ENCODE peak calls at places on chromosomes 7 and 10, in ten cellular contexts. T is NB4, R is H1, A is erythroblast, W is thyroid gland, K is gastrocnemius medialis, D is GM12878, N is upper lobe of left lung, F is A549, Z is lower leg skin. C is an unnamed sample.

GRCh38 chr10:95268438-95268837 is 22.4 kb downstream of the PDLIM1 start:
- DNase-seq in R (no peak), D (no peak), F (no peak), N (peak; percentile 57), Z (no peak), T (no peak), A (no peak), W (peak; percentile 19), K (no peak), C (no peak)

GRCh38 chr10:34094961-34095360 is 720.1 kb downstream of the PARD3 start:
- DNase-seq in T (no peak), N (no peak), D (no peak), K (no peak), A (no peak), F (no peak), W (no peak), R (no peak), Z (no peak), C (no peak)

GRCh38 chr10:130763071-130763470 is 548.5 kb downstream of the TCERG1L start:
- DNase-seq in A (no peak), F (no peak), N (no peak), K (no peak), W (no peak), T (no peak), D (no peak), R (no peak), Z (no peak), C (no peak)

GRCh38 chr10:56604624-56605023 is 243.6 kb upstream of the ZWINT start:
- DNase-seq in A (no peak), Z (no peak), D (no peak), F (no peak), R (no peak), N (no peak), W (no peak), K (no peak), T (no peak), C (no peak)

GRCh38 chr7:76380623-76380966 is 21.8 kb upstream of the YWHAG start:
- DNase-seq in D (no peak), N (no peak), A (no peak), F (no peak), T (no peak), W (no peak), Z (no peak), R (no peak), K (no peak), C (no peak)

GRCh38 chr10:133008736-133009135 is 66.4 kb upstream of the CFAP46 start:
- DNase-seq in Z (no peak), T (no peak), A (no peak), R (no peak), K (no peak), N (no peak), D (no peak), W (no peak), F (no peak), C (no peak)

GRCh38 chr10:48649349-48649944 is 35.2 kb upstream of the WDFY4 start:
- DNase-seq in F (no peak), T (peak; percentile 44), K (no peak), A (no peak), R (no peak), Z (no peak), N (no peak), D (no peak), W (no peak), C (no peak)

GRCh38 chr10:132429281-132430230 is 32.6 kb downstream of the PWWP2B start:
- DNase-seq in F (no peak), D (no peak), Z (no peak), W (peak; percentile 81), A (no peak), R (no peak), K (no peak), N (no peak), T (no peak), C (no peak)

GRCh38 chr7:42198974-42199668 is 37.9 kb downstream of the GLI3 start:
- DNase-seq in T (no peak), K (no peak), R (no peak), D (no peak), F (no peak), W (no peak), N (no peak), A (no peak), Z (no peak), C (no peak)

GRCh38 chr10:60434418-60435046 is 44.9 kb upstream of the ANK3 start:
- DNase-seq in R (no peak), K (no peak), T (peak; percentile 51), F (peak; percentile 24), Z (peak; percentile 27), A (peak; percentile 23), D (no peak), W (peak; percentile 44), N (no peak), C (no peak)

GRCh38 chr7:41996381-41997035 is 240.5 kb downstream of the GLI3 start:
- DNase-seq in R (no peak), W (no peak), T (no peak), K (no peak), N (no peak), Z (no peak), A (no peak), D (no peak), F (no peak), C (no peak)

GRCh38 chr7:20786779-20787651 is at the start of gene SP8:
- DNase-seq in T (peak; percentile 68), R (no peak), N (no peak), Z (peak; percentile 31), W (no peak), K (no peak), F (peak; percentile 48), A (peak; percentile 85), D (no peak), C (no peak)

GRCh38 chr10:103849880-103850571 is 5.3 kb downstream of the SH3PXD2A start:
- DNase-seq in W (no peak), T (peak; percentile 76), A (no peak), F (no peak), D (no peak), N (no peak), Z (no peak), R (no peak), K (no peak), C (no peak)
- TF ChIP-seq POLR2A in W (no peak), T (no peak), A (no peak), F (no peak), D (no peak), N (no peak), Z (no peak), R (no peak), K (no peak), C (no peak)

DNA sequence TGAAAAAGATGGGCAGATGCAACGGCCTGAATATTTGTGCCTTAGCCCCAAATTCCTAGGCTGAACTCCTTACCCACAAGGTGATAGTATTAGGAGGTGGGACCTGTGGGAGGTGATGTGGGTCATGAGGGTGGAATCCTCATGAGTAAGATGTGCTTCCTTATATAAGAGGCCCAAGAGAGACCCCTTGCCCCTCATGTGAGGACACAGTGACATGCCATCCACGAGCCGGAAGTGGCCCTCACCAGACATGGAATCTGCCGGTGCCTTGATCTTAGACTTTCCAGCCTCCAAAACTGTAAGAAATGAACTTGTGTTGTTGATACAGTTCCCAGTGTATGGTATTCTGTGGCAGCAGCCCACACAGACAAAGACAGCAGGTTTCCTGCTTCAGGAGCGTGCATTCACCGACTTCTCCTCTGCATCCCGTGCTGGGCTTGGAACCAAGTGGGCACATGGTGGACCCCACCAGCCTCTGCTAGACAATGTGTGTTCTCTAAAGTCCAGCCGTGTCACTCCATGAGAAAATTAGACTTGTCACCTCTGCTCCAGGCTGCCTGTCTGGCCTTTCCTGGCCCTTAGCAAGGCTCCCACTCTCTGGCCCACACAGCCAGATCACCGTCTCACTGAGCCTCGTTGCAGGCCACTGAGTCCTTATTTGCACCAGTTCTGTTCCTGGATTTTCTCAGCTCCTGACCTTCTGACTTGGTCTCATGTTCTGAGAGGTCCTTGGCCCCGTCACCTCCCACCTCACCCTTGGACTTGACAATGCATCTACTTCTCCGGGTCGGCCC is 52.9 kb upstream of the CACUL1 start:
- DNase-seq in W (no peak), F (no peak), A (no peak), Z (no peak), K (no peak), T (no peak), R (no peak), N (no peak), D (no peak), C (no peak)
- TF ChIP-seq POLR2A in W (no peak), F (no peak), A (no peak), Z (no peak), K (no peak), T (no peak), R (no peak), N (no peak), D (no peak), C (no peak)

GRCh38 chr10:90998733-90999511 is 78.0 kb upstream of the ANKRD1 start:
- DNase-seq in Z (no peak), A (no peak), W (no peak), R (no peak), K (no peak), F (no peak), T (no peak), N (no peak), D (no peak), C (no peak)
- TF ChIP-seq POLR2A in Z (no peak), A (no peak), W (no peak), R (no peak), K (no peak), F (no peak), T (no peak), N (no peak), D (no peak), C (no peak)

GRCh38 chr7:157271315-157271990 is 65.4 kb upstream of the DNAJB6 start:
- DNase-seq in K (no peak), R (no peak), A (no peak), T (no peak), W (no peak), F (no peak), N (no peak), D (no peak), Z (no peak), C (no peak)

GRCh38 chr7:157269341-157270059 is 67.3 kb upstream of the DNAJB6 start:
- DNase-seq in K (no peak), W (no peak), A (no peak), D (no peak), R (no peak), N (no peak), F (no peak), Z (no peak), T (no peak), C (no peak)

GRCh38 chr7:157268540-157268939 is 68.3 kb upstream of the DNAJB6 start:
- DNase-seq in N (no peak), D (no peak), W (no peak), A (no peak), K (no peak), Z (no peak), F (no peak), T (no peak), R (no peak), C (no peak)

GRCh38 chr7:157271991-157272324 is 64.8 kb upstream of the DNAJB6 start:
- DNase-seq in Z (peak; percentile 86), N (peak; percentile 86), A (no peak), K (peak; percentile 82), D (no peak), T (peak; percentile 72), F (no peak), W (peak; percentile 87), R (no peak), C (no peak)

DNA sequence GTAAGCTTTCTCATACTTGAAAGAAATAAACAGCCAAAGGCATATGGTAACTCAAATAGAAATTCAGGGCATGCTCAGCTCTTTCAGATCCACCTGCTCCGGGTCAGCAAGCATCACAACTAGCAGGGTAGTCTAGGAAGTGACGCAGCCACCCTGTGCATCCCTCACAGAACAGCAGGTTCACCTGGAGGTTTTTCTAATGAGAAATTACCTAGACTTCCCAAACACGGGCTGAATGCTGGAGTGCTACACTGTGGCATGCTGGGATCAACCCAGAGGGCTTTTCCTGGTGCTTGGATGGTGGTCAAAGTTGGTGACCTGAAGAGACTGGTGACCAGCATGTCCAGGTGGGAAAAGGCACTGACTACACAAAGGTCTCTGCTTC is 66.8 kb upstream of the DNAJB6 start:
- DNase-seq in W (no peak), D (no peak), N (no peak), A (no peak), Z (no peak), F (no peak), K (no peak), T (no peak), R (no peak), C (no peak)
- TF ChIP-seq POLR2A in W (no peak), D (no peak), N (no peak), A (no peak), Z (no peak), F (no peak), K (no peak), T (no peak), R (no peak), C (no peak)